ENCODE peak calls at places on chromosomes 6 and 20, in eight cellular contexts. V is ovary, M is heart left ventricle, U is endothelial cell of umbilical vein, O is prostate gland, T is tibial nerve, I is stomach, E is NB4. K is an unnamed sample.

GRCh38 chr6:164911151-164911550 is 398.3 kb downstream of the C6orf118 start:
- DNase-seq in V (no peak), U (no peak), T (no peak), O (no peak), E (no peak), I (no peak), M (no peak), K (no peak)

GRCh38 chr20:52154575-52154974 is 37.0 kb downstream of the ZFP64 start:
- DNase-seq in E (no peak), V (no peak), T (no peak), U (no peak), M (no peak), O (no peak), I (no peak), K (no peak)

GRCh38 chr6:96330884-96331283 is 190.7 kb upstream of the UFL1 start:
- DNase-seq in U (no peak), M (no peak), I (no peak), E (no peak), V (no peak), T (no peak), O (no peak), K (no peak)

GRCh38 chr6:119233327-119233984 is 116.1 kb downstream of the MAN1A1 start:
- DNase-seq in V (no peak), I (no peak), U (no peak), M (no peak), E (no peak), O (no peak), T (no peak), K (no peak)

GRCh38 chr6:21022343-21023107 is 488.3 kb downstream of the CDKAL1 start:
- DNase-seq in V (no peak), O (peak), U (peak), I (peak), T (no peak), E (no peak), M (no peak), K (no peak)

GRCh38 chr6:107115695-107116327 is 496 bp upstream of the BEND3 start:
- DNase-seq in T (no peak), I (peak), V (peak), O (peak), E (peak), U (peak), M (peak), K (peak)

GRCh38 chr20:24357169-24357568 is 112.3 kb upstream of the SYNDIG1 start:
- DNase-seq in V (no peak), I (peak), M (no peak), E (no peak), U (no peak), O (no peak), T (no peak), K (no peak)

GRCh38 chr6:157946865-157947532 is 34.7 kb upstream of the SYNJ2 start:
- DNase-seq in I (no peak), U (no peak), T (no peak), E (peak), M (no peak), V (no peak), O (no peak), K (no peak)

GRCh38 chr6:12870033-12870432 is 153.5 kb downstream of the PHACTR1 start:
- DNase-seq in E (no peak), O (no peak), U (no peak), T (no peak), V (no peak), M (no peak), I (no peak), K (no peak)

GRCh38 chr6:109461733-109462526 is 6.4 kb upstream of the MICAL1 start:
- DNase-seq in O (no peak), T (no peak), I (no peak), M (no peak), E (no peak), U (no peak), V (no peak), K (no peak)

GRCh38 chr20:32828029-32828666 is 8.4 kb downstream of the MAPRE1 start:
- DNase-seq in M (no peak), U (peak), V (no peak), I (no peak), E (no peak), O (no peak), T (no peak), K (no peak)

GRCh38 chr6:169110934-169111602 is 142.6 kb downstream of the THBS2 start:
- DNase-seq in T (no peak), O (no peak), U (no peak), I (no peak), V (no peak), E (no peak), M (no peak), K (no peak)

GRCh38 chr6:65117854-65118409 is 589.1 kb downstream of the EYS start:
- DNase-seq in V (no peak), I (no peak), U (no peak), M (no peak), T (no peak), O (no peak), E (no peak), K (no peak)

GRCh38 chr20:34709836-34710567 is 5.9 kb downstream of the TP53INP2 start:
- DNase-seq in M (peak), T (no peak), O (peak), U (peak), E (peak), V (peak), I (peak), K (peak)
- TF ChIP-seq CTCF in M (no peak), T (peak), O (peak), U (peak), E (peak), V (peak), I (no peak), K (no peak)

DNA sequence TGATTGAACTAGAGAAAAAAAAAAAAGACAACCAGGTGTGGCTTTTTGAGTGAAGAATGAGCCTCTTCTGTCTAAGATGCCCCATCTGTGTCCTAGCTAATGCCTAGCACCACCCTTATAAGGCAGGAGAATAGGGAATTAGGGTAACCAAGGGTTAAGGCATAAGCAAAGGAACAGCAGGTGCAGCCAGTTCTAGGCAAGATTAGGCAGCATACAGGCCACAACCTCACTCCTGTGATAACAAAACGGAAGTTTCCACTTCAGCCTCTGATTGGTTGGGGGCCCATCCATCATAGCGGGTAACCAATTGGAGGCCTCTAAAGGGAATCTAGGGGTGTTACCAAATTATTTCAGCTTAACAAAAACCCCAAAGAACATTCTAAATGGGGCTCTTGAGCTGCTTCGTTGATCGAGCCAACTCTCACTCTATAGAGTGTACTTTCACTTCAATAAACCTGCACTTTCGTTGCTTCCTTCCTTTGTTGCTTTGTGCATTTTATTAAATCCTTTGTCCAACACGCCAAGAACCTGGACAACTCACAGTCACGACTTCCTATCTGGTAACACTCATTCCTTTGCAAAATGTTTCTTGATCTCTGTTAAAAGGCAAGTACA is 61.9 kb upstream of the TAGAP start:
- DNase-seq in E (peak), U (peak), I (peak), T (peak), V (peak), O (peak), M (peak), K (peak)
- TF ChIP-seq POLR2A in E (no peak), U (no peak), I (no peak), T (no peak), V (no peak), O (no peak), M (no peak), K (no peak)

DNA sequence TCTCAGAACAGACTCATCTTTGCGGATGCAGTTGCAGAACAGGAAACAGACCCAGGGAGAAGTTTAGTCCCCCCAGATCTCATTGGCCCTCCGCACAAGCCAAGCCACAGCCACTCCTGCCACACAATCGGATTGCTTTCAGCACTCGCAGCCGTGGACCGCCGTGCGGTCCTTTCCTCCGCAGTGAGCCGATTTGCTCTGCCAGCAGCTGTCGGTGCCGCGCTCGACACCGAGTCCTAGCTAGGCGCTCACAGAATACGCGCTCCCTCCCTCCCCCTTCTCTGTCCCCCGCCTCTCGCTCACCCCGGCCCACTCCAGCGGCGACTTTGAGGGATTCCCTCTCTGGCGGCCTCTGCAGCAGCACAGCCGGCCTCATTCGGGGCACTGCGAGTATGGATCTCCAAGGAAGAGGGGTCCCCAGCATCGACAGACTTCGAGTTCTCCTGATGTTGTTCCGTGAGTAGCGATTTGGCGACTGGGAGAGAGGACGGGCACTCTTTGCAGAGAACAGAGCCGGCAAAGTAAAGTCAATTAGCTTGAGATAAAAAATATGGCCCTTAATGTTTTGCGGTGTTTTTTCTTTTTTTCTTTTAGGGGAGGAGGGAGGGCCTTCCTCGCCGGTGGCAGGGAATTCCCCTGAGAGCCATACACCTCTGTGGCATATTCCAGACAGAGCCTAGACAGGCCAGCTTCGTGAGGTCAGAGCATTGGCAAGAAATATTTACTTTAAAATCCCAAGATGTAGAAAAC is at the start of gene LAMP5:
- DNase-seq in M (no peak), V (no peak), U (peak), O (no peak), E (peak), I (no peak), T (no peak), K (no peak)
- H3K4me3 ChIP-seq in M (peak), V (no peak), U (no peak), O (peak), E (no peak), I (peak), T (peak), K (no peak)

DNA sequence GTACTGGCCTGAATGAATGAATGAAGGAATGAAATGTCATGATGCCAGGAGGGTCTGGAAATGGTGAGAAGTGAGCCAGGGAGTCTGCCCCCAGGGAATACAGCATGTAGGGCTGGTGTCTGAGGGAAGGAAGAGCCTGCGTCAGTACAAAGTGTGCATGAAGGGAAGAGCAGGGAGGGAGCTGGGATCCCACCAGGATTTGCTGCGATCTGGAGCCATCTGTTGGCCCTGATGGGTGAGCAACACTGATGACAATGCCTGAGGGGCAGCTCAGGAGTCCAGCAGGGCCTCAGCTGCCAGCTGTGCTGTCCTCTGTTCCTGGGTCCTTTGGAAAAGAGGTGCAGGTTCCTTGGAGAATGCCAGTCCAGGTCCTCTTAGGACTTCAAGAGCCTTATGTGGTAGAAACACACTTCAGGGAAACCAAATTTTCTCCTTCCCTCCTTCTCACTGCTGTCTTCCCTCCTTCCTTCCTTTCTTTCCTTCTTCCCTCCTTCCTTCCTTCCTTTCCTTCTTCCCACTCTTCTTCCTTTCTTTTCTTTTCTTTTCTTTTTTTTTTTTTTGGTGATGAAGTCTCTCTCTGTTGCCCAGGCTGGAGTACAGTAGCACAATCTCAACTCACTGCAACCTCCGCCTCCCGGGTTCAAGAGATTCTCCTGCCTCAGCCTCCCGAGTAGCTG is 11.5 kb downstream of the BPI start:
- DNase-seq in U (no peak), O (no peak), E (peak), M (no peak), T (no peak), V (peak), I (no peak), K (no peak)
- TF ChIP-seq CTCF in U (peak), O (peak), E (peak), M (no peak), T (no peak), V (no peak), I (no peak), K (no peak)

DNA sequence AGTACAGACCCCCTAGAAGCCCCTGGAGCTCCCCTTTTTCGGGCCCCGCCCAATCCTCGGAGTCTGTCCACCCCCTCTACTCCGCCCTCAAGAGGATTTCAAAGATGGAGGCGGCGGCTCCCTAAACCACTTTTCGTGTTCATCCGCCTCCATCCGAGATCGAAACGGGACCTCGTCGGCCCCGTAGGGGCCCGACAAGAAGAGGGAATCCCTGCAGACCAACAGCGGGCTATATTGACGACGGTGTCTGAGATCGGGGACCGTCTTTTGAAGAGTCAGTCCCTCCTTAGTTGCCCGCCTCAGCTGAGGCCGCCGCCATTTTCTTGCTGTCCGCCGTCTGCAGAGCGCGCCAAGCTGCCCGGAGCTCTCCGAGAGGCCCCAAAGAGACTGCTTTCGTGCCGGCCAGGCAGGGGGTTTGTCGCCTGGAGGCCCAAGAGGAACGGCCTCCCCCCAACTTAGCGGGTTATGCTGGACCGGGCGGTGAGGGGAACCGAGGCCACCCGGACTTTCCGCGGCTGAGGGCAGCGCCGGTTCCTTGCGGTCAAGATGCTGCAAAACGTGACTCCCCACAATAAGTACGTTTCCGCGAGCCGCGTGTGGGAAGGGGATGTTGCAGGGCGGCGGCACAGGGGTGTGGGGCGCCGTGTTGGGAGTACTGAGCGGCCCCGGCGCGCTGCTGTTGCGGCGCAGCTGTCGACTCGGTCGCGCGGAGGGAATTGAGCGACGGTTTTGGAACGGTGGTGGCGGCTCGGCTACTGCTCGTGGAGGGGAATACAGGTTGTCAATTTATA is 4.2 kb downstream of the BRD2 start:
- DNase-seq in O (no peak), M (peak), T (no peak), U (no peak), E (peak), I (no peak), V (no peak), K (no peak)
- TF ChIP-seq POLR2A in O (peak), M (no peak), T (no peak), U (no peak), E (no peak), I (no peak), V (no peak), K (no peak)

GRCh38 chr20:2459981-2460751 is 10.4 kb downstream of the SNRPB start:
- DNase-seq in V (no peak), U (no peak), O (no peak), M (no peak), T (no peak), E (no peak), I (no peak), K (no peak)

GRCh38 chr20:2455771-2456497 is 14.7 kb downstream of the SNRPB start:
- DNase-seq in I (no peak), E (no peak), U (no peak), V (no peak), T (no peak), M (no peak), O (no peak), K (no peak)

GRCh38 chr20:2460752-2461424 is 9.7 kb downstream of the SNRPB start:
- DNase-seq in M (no peak), I (no peak), V (no peak), U (no peak), T (no peak), O (no peak), E (no peak), K (no peak)

GRCh38 chr20:2462484-2462883 is 8.1 kb downstream of the SNRPB start:
- DNase-seq in U (no peak), M (no peak), T (no peak), E (no peak), I (no peak), O (no peak), V (no peak), K (no peak)

GRCh38 chr20:2458919-2459499 is 11.6 kb downstream of the SNRPB start:
- DNase-seq in I (no peak), T (no peak), V (no peak), U (no peak), M (no peak), E (no peak), O (no peak), K (no peak)
- H3K4me3 ChIP-seq in I (no peak), T (no peak), V (no peak), U (no peak), M (no peak), E (no peak), O (no peak), K (no peak)

GRCh38 chr20:9503530-9504251 is 10.7 kb upstream of the LAMP5 start:
- DNase-seq in E (peak), T (peak), U (no peak), M (no peak), O (no peak), I (no peak), V (no peak), K (no peak)
- TF ChIP-seq CTCF in E (peak), T (no peak), U (no peak), M (no peak), O (no peak), I (no peak), V (no peak), K (no peak)

K was measured in lower leg skin.